ENCODE peak calls at places on chromosomes 6 and 20, in four cellular contexts. A is spleen, I is suprapubic skin, W is sigmoid colon. J is an unnamed sample. For H3K36me3, the result is how much of the 10 kb centered on the place peaks cover.

GRCh38 chr20:14510341-14510740 is 172.9 kb upstream of the FLRT3 start:
- DNase-seq in A (no peak), W (no peak), I (no peak), J (no peak)

GRCh38 chr6:97102152-97102790 is 177.7 kb downstream of the KLHL32 start:
- DNase-seq in A (no peak), I (no peak), W (no peak), J (no peak)

GRCh38 chr6:71248306-71248705 is 40.3 kb upstream of the OGFRL1 start:
- DNase-seq in A (no peak), I (no peak), W (no peak), J (no peak)

GRCh38 chr6:107361568-107362270 is 97.6 kb downstream of the PDSS2 start:
- DNase-seq in A (no peak), W (no peak), I (no peak), J (no peak)

GRCh38 chr6:111772274-111772780 is 100.9 kb downstream of the FYN start:
- DNase-seq in W (no peak), A (no peak), I (no peak), J (no peak)

GRCh38 chr6:136952714-136953260 is 30.7 kb downstream of the SLC35D3 start:
- DNase-seq in W (no peak), A (no peak), I (no peak), J (no peak)

GRCh38 chr6:168103036-168103830 is 24.2 kb upstream of the FRMD1 start:
- DNase-seq in I (no peak), A (peak), W (no peak), J (no peak)

GRCh38 chr20:54062812-54063280 is 7.5 kb downstream of the BCAS1 start:
- DNase-seq in W (no peak), I (no peak), A (no peak), J (no peak)

GRCh38 chr20:12072221-12072944 is 154.7 kb downstream of the BTBD3 start:
- DNase-seq in A (no peak), W (no peak), I (no peak), J (peak)

GRCh38 chr6:147322299-147323162 is 118.3 kb downstream of the STXBP5 start:
- DNase-seq in I (no peak), W (no peak), A (no peak), J (no peak)

GRCh38 chr6:3849681-3850450 is 693 bp downstream of the FAM50B start:
- DNase-seq in W (peak), A (peak), I (peak), J (peak)

GRCh38 chr6:129251669-129252376 is 368.9 kb downstream of the LAMA2 start:
- DNase-seq in A (no peak), I (no peak), W (no peak), J (no peak)

GRCh38 chr6:17907467-17908229 is 79.8 kb downstream of the KIF13A start:
- DNase-seq in A (peak), I (peak), W (peak), J (peak)

GRCh38 chr6:34237722-34238506 is 1.2 kb downstream of the HMGA1 start:
- DNase-seq in A (peak), W (peak), I (peak), J (no peak)

GRCh38 chr6:32860674-32861073 is 6.7 kb downstream of the PSMB9 start:
- DNase-seq in I (no peak), A (no peak), W (no peak), J (no peak)

GRCh38 chr6:110471966-110472365 is 4.4 kb downstream of the SLC22A16 start:
- DNase-seq in A (no peak), W (no peak), I (no peak), J (no peak)

GRCh38 chr20:10218536-10219451 is at the start of gene SNAP25:
- DNase-seq in W (peak), A (no peak), I (peak), J (no peak)

GRCh38 chr6:108133594-108134179 is 32.1 kb upstream of the NR2E1 start:
- DNase-seq in I (no peak), A (peak), W (peak), J (no peak)

GRCh38 chr6:48979085-48979484 is 484.0 kb downstream of the MMUT start:
- DNase-seq in I (no peak), W (no peak), A (peak), J (no peak)

GRCh38 chr20:52313335-52313963 is 121.9 kb upstream of the ZFP64 start:
- DNase-seq in W (no peak), I (no peak), A (no peak), J (no peak)

GRCh38 chr6:9398794-9399373 is 963.5 kb upstream of the SLC35B3 start:
- DNase-seq in I (peak), W (no peak), A (no peak), J (no peak)

GRCh38 chr6:160455484-160456213 is 107.5 kb downstream of the SLC22A3 start:
- DNase-seq in A (peak), I (peak), W (peak), J (no peak)

GRCh38 chr6:130322673-130323268 is 43.0 kb upstream of the TMEM200A start:
- DNase-seq in W (no peak), I (no peak), A (no peak), J (no peak)

GRCh38 chr6:169859401-169859977 is 108.1 kb downstream of the ERMARD start:
- DNase-seq in W (no peak), A (peak), I (no peak), J (peak)

GRCh38 chr6:50047026-50047425 is 2.7 kb downstream of the DEFB112 start:
- DNase-seq in W (no peak), I (no peak), A (no peak), J (no peak)

GRCh38 chr6:20688710-20689500 is 154.6 kb downstream of the CDKAL1 start:
- DNase-seq in W (no peak), A (no peak), I (no peak), J (no peak)

GRCh38 chr6:2890981-2891767 is 11.9 kb downstream of the SERPINB9 start:
- DNase-seq in I (no peak), A (no peak), W (no peak), J (no peak)

GRCh38 chr6:20200761-20201160 is 11.5 kb downstream of the MBOAT1 start:
- DNase-seq in I (no peak), A (no peak), W (no peak), J (no peak)

GRCh38 chr6:51283723-51284122 is 465.1 kb downstream of the TFAP2B start:
- DNase-seq in I (no peak), W (no peak), A (no peak), J (no peak)

DNA sequence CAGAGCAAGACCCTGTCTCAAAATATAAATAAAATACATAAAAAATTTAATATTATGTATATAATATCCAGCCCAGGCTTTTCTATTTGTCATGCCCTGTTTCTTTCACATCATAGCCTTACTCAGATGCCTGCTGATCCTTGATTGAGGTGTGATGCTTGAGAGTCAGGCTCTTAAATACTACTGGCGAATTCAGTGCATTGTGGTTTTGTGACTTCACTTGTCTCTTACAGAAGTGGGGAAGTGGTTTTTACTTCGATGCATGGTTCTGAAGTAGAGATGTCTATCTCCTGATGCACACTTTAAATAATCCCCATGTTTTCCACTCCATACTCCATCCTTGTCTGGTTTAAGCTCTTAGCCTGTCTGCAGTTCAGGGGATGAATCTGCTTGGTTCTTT is 29.1 kb downstream of the ASXL1 start:
- DNase-seq in W (no peak), A (no peak), I (no peak), J (no peak)
- TF ChIP-seq POLR2AphosphoS5 in W (no peak), A (no peak), I (no peak), J (no peak)

DNA sequence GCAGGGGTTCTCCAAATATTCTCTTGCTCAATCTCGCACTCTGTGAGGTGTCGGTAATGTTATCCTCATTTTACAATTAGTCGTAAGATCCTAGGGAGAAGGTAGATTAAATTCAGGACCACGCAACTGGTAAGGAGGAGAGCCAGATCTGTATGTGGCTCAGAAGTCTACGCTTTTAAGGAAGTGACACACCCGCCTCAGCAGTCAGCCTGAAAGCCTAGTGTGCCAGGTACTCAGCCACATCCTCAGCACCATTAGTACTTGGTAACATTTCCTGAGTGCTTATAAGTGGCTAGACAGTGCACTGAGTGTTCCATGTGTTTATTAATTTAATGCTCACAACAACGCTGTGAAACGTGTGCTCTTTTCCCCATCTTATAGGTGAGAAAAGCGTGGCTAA is 63.7 kb downstream of the DHX35 start:
- DNase-seq in W (no peak), A (no peak), I (no peak), J (no peak)
- H3K36me3 ChIP-seq in W (half or more), A (under half), I (half or more), J (under half)

GRCh38 chr6:116108836-116109235 is 8.2 kb downstream of the NT5DC1 start:
- DNase-seq in W (no peak), A (no peak), I (no peak), J (no peak)

GRCh38 chr6:116106146-116106545 is 5.5 kb downstream of the NT5DC1 start:
- DNase-seq in A (no peak), W (no peak), I (no peak), J (no peak)

GRCh38 chr6:116113386-116113785 is 12.5 kb downstream of the COL10A1 start:
- DNase-seq in W (no peak), A (no peak), I (no peak), J (no peak)

GRCh38 chr6:116115781-116116180 is 10.2 kb downstream of the COL10A1 start:
- DNase-seq in W (no peak), I (no peak), A (no peak), J (no peak)

GRCh38 chr6:116111552-116112528 is 11.2 kb downstream of the NT5DC1 start:
- DNase-seq in W (no peak), I (no peak), A (no peak), J (no peak)
- TF ChIP-seq POLR2AphosphoS5 in W (no peak), I (no peak), A (no peak), J (no peak)

GRCh38 chr20:483791-484644 is 21.7 kb upstream of the TBC1D20 start:
- DNase-seq in W (no peak), I (no peak), A (no peak), J (no peak)
- H3K36me3 ChIP-seq in W (half or more), I (half or more), A (half or more), J (half or more)

DNA sequence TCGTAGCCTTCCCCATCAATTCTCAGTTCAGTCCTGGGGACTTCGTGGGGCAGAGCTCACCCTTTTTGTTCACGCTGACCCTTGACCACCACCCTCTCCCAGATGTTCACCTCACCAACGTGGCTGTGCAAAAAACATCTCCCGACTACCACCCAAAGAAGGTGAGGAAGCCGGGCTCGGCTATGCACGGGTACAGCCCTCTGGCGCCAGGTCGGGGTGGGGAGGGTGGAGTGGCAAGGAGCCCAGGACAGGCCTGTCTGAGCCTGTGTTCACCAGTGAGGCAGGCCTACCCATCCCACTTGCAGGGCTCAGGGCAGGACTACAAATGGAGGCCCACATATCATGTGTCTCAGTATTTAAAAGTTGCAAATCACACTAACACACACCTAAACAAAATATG is 18.1 kb downstream of the PDRG1 start:
- DNase-seq in A (no peak), I (no peak), W (no peak), J (no peak)
- TF ChIP-seq POLR2AphosphoS5 in A (no peak), I (no peak), W (no peak), J (no peak)

GRCh38 chr6:44151348-44152108 is 7.1 kb upstream of the CAPN11 start:
- DNase-seq in I (peak), A (peak), W (peak), J (no peak)
- H3K36me3 ChIP-seq in I (half or more), A (under half), W (under half), J (under half)

GRCh38 chr20:43681991-43682410 is 15.1 kb downstream of the MYBL2 start:
- DNase-seq in I (no peak), A (peak), W (no peak), J (no peak)
- TF ChIP-seq POLR2AphosphoS5 in I (no peak), A (peak), W (no peak), J (no peak)

DNA sequence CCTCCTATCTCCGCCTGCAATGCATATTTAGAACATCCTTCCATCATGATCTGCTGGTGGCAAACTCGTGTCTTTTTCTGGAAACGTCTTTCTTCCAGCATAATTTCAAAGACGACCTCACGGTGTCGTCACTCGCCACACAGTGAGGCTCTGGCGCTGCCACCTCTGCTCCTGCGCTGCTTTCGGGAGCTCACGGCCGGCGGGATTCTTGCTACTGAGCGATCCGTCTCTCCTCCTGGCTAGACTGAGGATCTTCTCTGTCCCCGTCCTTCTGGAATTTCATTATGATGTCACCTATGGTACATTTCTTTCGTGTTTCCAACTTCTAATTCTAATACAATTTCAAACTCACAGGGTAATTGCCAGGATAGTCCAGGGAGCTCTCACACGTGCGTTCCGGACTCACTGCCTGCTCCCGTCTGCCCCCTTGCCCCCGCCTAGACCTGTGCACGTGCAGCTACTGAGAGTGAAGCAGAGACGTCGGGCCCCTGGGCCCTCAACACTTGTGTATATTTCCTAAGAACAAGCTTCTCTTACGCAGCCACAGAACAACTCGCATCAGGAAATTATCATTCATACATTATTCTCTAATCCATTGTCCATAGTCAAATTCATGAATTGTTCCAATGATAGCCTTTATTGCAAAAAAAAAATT is 25.5 kb upstream of the HELZ2 start:
- DNase-seq in I (no peak), A (no peak), W (no peak), J (no peak)
- H3K36me3 ChIP-seq in I (half or more), A (half or more), W (half or more), J (under half)

J was measured in vagina.